ENCODE peak calls at places on chromosomes 12 and 14, in seven cellular contexts. E is SK-MEL-5; B is H7; L is SIG-M5; X is right cardiac atrium; V is GF-D8; J is stimulated activated CD4-positive, alpha-beta T cell treated with anti-CD3 and anti-CD28 coated beads, Interleukin-1b, Interleukin-23, amount 100 ng/mL, for 1 hour. Z is an unnamed sample.

GRCh38 chr14:23321572-23322547 is 603 bp downstream of the PABPN1 start:
- DNase-seq in V (peak), X (peak), B (peak), J (no peak), E (peak), L (no peak), Z (no peak)

GRCh38 chr12:96257550-96258392 is 63.6 kb downstream of the ELK3 start:
- DNase-seq in V (no peak), J (no peak), B (no peak), X (no peak), L (no peak), E (no peak), Z (no peak)

GRCh38 chr14:95071649-95072256 is 85.6 kb downstream of the DICER1 start:
- DNase-seq in X (no peak), J (no peak), V (no peak), B (no peak), L (no peak), E (no peak), Z (no peak)

GRCh38 chr14:75277000-75277795 is 1.4 kb upstream of the FOS start:
- DNase-seq in B (peak), X (peak), J (no peak), E (peak), L (no peak), V (peak), Z (peak)

GRCh38 chr12:45231515-45232145 is 15.7 kb downstream of the ANO6 start:
- DNase-seq in J (no peak), B (no peak), V (no peak), E (peak), X (no peak), L (no peak), Z (no peak)

GRCh38 chr14:77031680-77032482 is 3.4 kb upstream of the IRF2BPL start:
- DNase-seq in V (no peak), X (peak), B (peak), L (no peak), E (no peak), J (no peak), Z (no peak)

GRCh38 chr14:83419420-83419819 is 1885.8 kb upstream of the SEL1L start:
- DNase-seq in L (no peak), X (no peak), J (no peak), E (no peak), B (no peak), V (no peak), Z (no peak)

GRCh38 chr14:104883681-104884361 is 18.8 kb downstream of the CEP170B start:
- DNase-seq in L (no peak), X (peak), B (peak), E (no peak), J (no peak), V (no peak), Z (no peak)

GRCh38 chr12:117643971-117644370 is 282.5 kb upstream of the NOS1 start:
- DNase-seq in B (no peak), J (no peak), X (no peak), V (no peak), E (no peak), L (no peak), Z (no peak)

GRCh38 chr12:86683568-86683991 is 427.4 kb upstream of the MGAT4C start:
- DNase-seq in V (no peak), X (no peak), J (no peak), B (no peak), E (no peak), L (no peak), Z (no peak)

GRCh38 chr12:101238806-101239329 is 28.8 kb upstream of the SLC5A8 start:
- DNase-seq in X (peak), V (no peak), L (no peak), J (no peak), E (no peak), B (no peak), Z (no peak)

GRCh38 chr12:127509066-127509778 is 757.7 kb upstream of the TMEM132C start:
- DNase-seq in X (no peak), B (no peak), L (no peak), E (no peak), V (no peak), J (no peak), Z (no peak)

GRCh38 chr14:72451081-72451972 is 442.6 kb downstream of the DPF3 start:
- DNase-seq in B (no peak), E (no peak), J (no peak), V (no peak), X (no peak), L (no peak), Z (no peak)

GRCh38 chr12:89768586-89769482 is 60.2 kb upstream of the ATP2B1 start:
- DNase-seq in J (no peak), X (no peak), L (peak), V (no peak), E (peak), B (no peak), Z (no peak)

GRCh38 chr12:103908877-103909276 is 21.3 kb upstream of the HSP90B1 start:
- DNase-seq in L (no peak), V (no peak), X (no peak), B (no peak), E (peak), J (no peak), Z (no peak)

GRCh38 chr14:94120667-94121335 is 8.6 kb downstream of the IFI27L2 start:
- DNase-seq in B (no peak), E (peak), V (no peak), J (no peak), X (no peak), L (no peak), Z (no peak)

GRCh38 chr12:106893451-106893850 is 62.3 kb upstream of the TMEM263 start:
- DNase-seq in X (no peak), J (no peak), B (no peak), L (no peak), V (no peak), E (no peak), Z (no peak)

GRCh38 chr12:118332511-118332910 is 40.2 kb downstream of the TAOK3 start:
- DNase-seq in L (peak), X (no peak), J (no peak), B (no peak), E (no peak), V (peak), Z (no peak)

GRCh38 chr12:70722584-70723343 is 85.5 kb upstream of the PTPRB start:
- DNase-seq in X (no peak), V (no peak), B (no peak), J (no peak), E (no peak), L (no peak), Z (no peak)

GRCh38 chr14:76292561-76292960 is 83.4 kb upstream of the ESRRB start:
- DNase-seq in J (no peak), E (no peak), B (no peak), V (no peak), L (no peak), X (no peak), Z (no peak)

GRCh38 chr12:6367065-6367968 is 8.0 kb downstream of the SCNN1A start:
- DNase-seq in X (no peak), L (peak), B (peak), E (peak), V (peak), J (peak), Z (no peak)

GRCh38 chr14:76919811-76920571 is 93.8 kb downstream of the LRRC74A start:
- DNase-seq in X (peak), J (no peak), E (no peak), L (no peak), B (peak), V (no peak), Z (no peak)